ENCODE peak calls at places on chromosomes 7 and 10, in seven cellular contexts. One of them, this sample, is unnamed. For H3K4me1, the result is how much of the 10 kb centered on the place peaks cover.

GRCh38 chr7:44569958-44570357 is 3.8 kb downstream of the DDX56 start:
- DNase-seq in aorta: no peak
- DNase-seq in transverse colon: no peak
- DNase-seq in Panc1: no peak
- DNase-seq in A673: no peak
- DNase-seq in HCT116: no peak
- DNase-seq in neural progenitor cell: no peak
- DNase-seq in this sample: no peak

GRCh38 chr7:282621-283020 is 7.3 kb upstream of the FOXL3 start:
- DNase-seq in aorta: no peak
- DNase-seq in transverse colon: no peak
- DNase-seq in Panc1: no peak
- DNase-seq in A673: no peak
- DNase-seq in HCT116: no peak
- DNase-seq in neural progenitor cell: no peak
- DNase-seq in this sample: no peak

GRCh38 chr7:120856621-120857352 is 1.2 kb downstream of the TSPAN12 start:
- DNase-seq in aorta: peak
- DNase-seq in transverse colon: peak
- DNase-seq in Panc1: no peak
- DNase-seq in A673: peak
- DNase-seq in HCT116: peak
- DNase-seq in neural progenitor cell: peak
- DNase-seq in this sample: no peak

GRCh38 chr10:90062786-90063185 is 361.4 kb downstream of the KIF20B start:
- DNase-seq in aorta: no peak
- DNase-seq in transverse colon: no peak
- DNase-seq in Panc1: no peak
- DNase-seq in A673: no peak
- DNase-seq in HCT116: no peak
- DNase-seq in neural progenitor cell: no peak
- DNase-seq in this sample: no peak

GRCh38 chr10:45373783-45374450 is at the start of gene ALOX5:
- DNase-seq in aorta: peak
- DNase-seq in transverse colon: peak
- DNase-seq in Panc1: no peak
- DNase-seq in A673: no peak
- DNase-seq in HCT116: no peak
- DNase-seq in neural progenitor cell: peak
- DNase-seq in this sample: peak

GRCh38 chr10:16909961-16910794 is 93.0 kb upstream of the RSU1 start:
- DNase-seq in aorta: no peak
- DNase-seq in transverse colon: no peak
- DNase-seq in Panc1: no peak
- DNase-seq in A673: no peak
- DNase-seq in HCT116: no peak
- DNase-seq in neural progenitor cell: no peak
- DNase-seq in this sample: no peak

GRCh38 chr10:71737356-71738172 is 18.0 kb upstream of the C10orf105 start:
- DNase-seq in aorta: no peak
- DNase-seq in transverse colon: no peak
- DNase-seq in Panc1: no peak
- DNase-seq in A673: no peak
- DNase-seq in HCT116: no peak
- DNase-seq in neural progenitor cell: no peak
- DNase-seq in this sample: no peak

GRCh38 chr7:104625956-104626355 is 297.6 kb downstream of the LHFPL3 start:
- DNase-seq in aorta: no peak
- DNase-seq in transverse colon: no peak
- DNase-seq in Panc1: no peak
- DNase-seq in A673: no peak
- DNase-seq in HCT116: no peak
- DNase-seq in neural progenitor cell: no peak
- DNase-seq in this sample: no peak

GRCh38 chr7:98066934-98067507 is 39.6 kb upstream of the LMTK2 start:
- DNase-seq in aorta: no peak
- DNase-seq in transverse colon: no peak
- DNase-seq in Panc1: no peak
- DNase-seq in A673: no peak
- DNase-seq in HCT116: no peak
- DNase-seq in neural progenitor cell: no peak
- DNase-seq in this sample: no peak

GRCh38 chr7:158005531-158005930 is 582.1 kb downstream of the PTPRN2 start:
- DNase-seq in aorta: no peak
- DNase-seq in transverse colon: no peak
- DNase-seq in Panc1: no peak
- DNase-seq in A673: no peak
- DNase-seq in HCT116: no peak
- DNase-seq in neural progenitor cell: no peak
- DNase-seq in this sample: no peak

GRCh38 chr10:90136731-90137316 is 435.4 kb downstream of the KIF20B start:
- DNase-seq in aorta: no peak
- DNase-seq in transverse colon: no peak
- DNase-seq in Panc1: no peak
- DNase-seq in A673: no peak
- DNase-seq in HCT116: peak
- DNase-seq in neural progenitor cell: peak
- DNase-seq in this sample: no peak

GRCh38 chr10:35898722-35899485 is 256.8 kb upstream of the FZD8 start:
- DNase-seq in aorta: no peak
- DNase-seq in transverse colon: no peak
- DNase-seq in Panc1: no peak
- DNase-seq in A673: peak
- DNase-seq in HCT116: no peak
- DNase-seq in neural progenitor cell: no peak
- DNase-seq in this sample: no peak

GRCh38 chr10:128092454-128092853 is 33.8 kb downstream of the MKI67 start:
- DNase-seq in aorta: no peak
- DNase-seq in transverse colon: no peak
- DNase-seq in Panc1: no peak
- DNase-seq in A673: no peak
- DNase-seq in HCT116: no peak
- DNase-seq in neural progenitor cell: no peak
- DNase-seq in this sample: no peak

GRCh38 chr10:132916956-132917666 is 25.3 kb downstream of the CFAP46 start:
- DNase-seq in aorta: no peak
- DNase-seq in transverse colon: no peak
- DNase-seq in Panc1: no peak
- DNase-seq in A673: no peak
- DNase-seq in HCT116: no peak
- DNase-seq in neural progenitor cell: no peak
- DNase-seq in this sample: no peak

GRCh38 chr7:50837965-50838364 is 55.3 kb upstream of the GRB10 start:
- DNase-seq in aorta: no peak
- DNase-seq in transverse colon: no peak
- DNase-seq in Panc1: peak
- DNase-seq in A673: no peak
- DNase-seq in HCT116: no peak
- DNase-seq in neural progenitor cell: no peak
- DNase-seq in this sample: no peak

GRCh38 chr7:137015015-137015414 is 146.6 kb downstream of the CHRM2 start:
- DNase-seq in aorta: no peak
- DNase-seq in transverse colon: no peak
- DNase-seq in Panc1: no peak
- DNase-seq in A673: no peak
- DNase-seq in HCT116: no peak
- DNase-seq in neural progenitor cell: no peak
- DNase-seq in this sample: no peak

GRCh38 chr10:59793924-59794323 is 40.7 kb upstream of the MRLN start:
- DNase-seq in aorta: no peak
- DNase-seq in transverse colon: no peak
- DNase-seq in Panc1: no peak
- DNase-seq in A673: no peak
- DNase-seq in HCT116: no peak
- DNase-seq in neural progenitor cell: no peak
- DNase-seq in this sample: no peak

GRCh38 chr10:97503413-97503812 is 4.7 kb downstream of the UBTD1 start:
- DNase-seq in aorta: peak
- DNase-seq in transverse colon: no peak
- DNase-seq in Panc1: no peak
- DNase-seq in A673: no peak
- DNase-seq in HCT116: no peak
- DNase-seq in neural progenitor cell: no peak
- DNase-seq in this sample: no peak

GRCh38 chr10:24306507-24306875 is 97.6 kb downstream of the KIAA1217 start:
- DNase-seq in aorta: no peak
- DNase-seq in transverse colon: no peak
- DNase-seq in Panc1: no peak
- DNase-seq in A673: no peak
- DNase-seq in HCT116: no peak
- DNase-seq in neural progenitor cell: peak
- DNase-seq in this sample: no peak

GRCh38 chr10:17793041-17793440 is 16.1 kb upstream of the MRC1 start:
- DNase-seq in aorta: no peak
- DNase-seq in transverse colon: no peak
- DNase-seq in Panc1: no peak
- DNase-seq in A673: no peak
- DNase-seq in HCT116: no peak
- DNase-seq in neural progenitor cell: no peak
- DNase-seq in this sample: no peak

GRCh38 chr10:89296227-89296648 is 5.6 kb upstream of the IFIT2 start:
- DNase-seq in aorta: peak
- DNase-seq in transverse colon: no peak
- DNase-seq in Panc1: no peak
- DNase-seq in A673: peak
- DNase-seq in HCT116: no peak
- DNase-seq in neural progenitor cell: no peak
- DNase-seq in this sample: no peak

DNA sequence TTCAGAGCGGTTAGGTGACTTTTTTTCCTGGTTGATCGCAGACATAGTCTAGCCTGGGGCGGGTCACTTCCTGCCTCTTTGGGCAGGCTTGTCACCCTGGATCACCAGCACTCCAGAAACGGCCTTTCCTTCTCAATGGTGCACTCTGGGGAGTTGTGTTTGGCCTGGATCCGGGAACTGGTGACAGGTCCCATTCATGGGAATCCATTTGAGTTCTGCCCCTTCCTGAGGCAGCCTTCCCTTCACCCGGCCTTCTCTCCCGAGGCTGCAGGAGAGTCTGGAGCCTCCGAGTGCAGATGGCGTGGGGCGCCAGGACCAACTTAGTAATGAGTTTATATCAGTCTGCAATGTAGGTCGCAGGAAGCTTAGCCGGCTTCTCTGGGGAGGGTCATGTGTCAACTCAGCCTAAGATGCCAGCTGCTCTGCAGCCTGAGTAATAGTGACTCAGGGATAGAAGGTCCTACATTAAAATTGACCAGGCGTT is 54.2 kb downstream of the TACR2 start:
- DNase-seq in aorta: peak
- DNase-seq in transverse colon: peak
- DNase-seq in Panc1: no peak
- DNase-seq in A673: no peak
- DNase-seq in HCT116: no peak
- DNase-seq in neural progenitor cell: no peak
- DNase-seq in this sample: no peak
- H3K4me1 ChIP-seq in aorta: under half
- H3K4me1 ChIP-seq in transverse colon: under half
- H3K4me1 ChIP-seq in Panc1: under half
- H3K4me1 ChIP-seq in A673: under half
- H3K4me1 ChIP-seq in HCT116: under half
- H3K4me1 ChIP-seq in neural progenitor cell: under half
- H3K4me1 ChIP-seq in this sample: under half

GRCh38 chr7:132383962-132384361 is 192.3 kb downstream of the PLXNA4 start:
- DNase-seq in aorta: no peak
- DNase-seq in transverse colon: no peak
- DNase-seq in Panc1: no peak
- DNase-seq in A673: no peak
- DNase-seq in HCT116: no peak
- DNase-seq in neural progenitor cell: no peak
- DNase-seq in this sample: no peak
- H3K4me1 ChIP-seq in aorta: under half
- H3K4me1 ChIP-seq in transverse colon: under half
- H3K4me1 ChIP-seq in Panc1: under half
- H3K4me1 ChIP-seq in A673: under half
- H3K4me1 ChIP-seq in HCT116: under half
- H3K4me1 ChIP-seq in neural progenitor cell: under half
- H3K4me1 ChIP-seq in this sample: under half

GRCh38 chr10:102677736-102678354 is 33.6 kb downstream of the TRIM8 start:
- DNase-seq in aorta: no peak
- DNase-seq in transverse colon: peak
- DNase-seq in Panc1: no peak
- DNase-seq in A673: no peak
- DNase-seq in HCT116: no peak
- DNase-seq in neural progenitor cell: no peak
- DNase-seq in this sample: no peak
- H3K4me1 ChIP-seq in aorta: under half
- H3K4me1 ChIP-seq in transverse colon: under half
- H3K4me1 ChIP-seq in Panc1: under half
- H3K4me1 ChIP-seq in A673: under half
- H3K4me1 ChIP-seq in HCT116: under half
- H3K4me1 ChIP-seq in neural progenitor cell: half or more
- H3K4me1 ChIP-seq in this sample: under half

GRCh38 chr10:32412499-32412853 is 33.5 kb upstream of the CCDC7 start:
- DNase-seq in aorta: no peak
- DNase-seq in transverse colon: no peak
- DNase-seq in Panc1: no peak
- DNase-seq in A673: no peak
- DNase-seq in HCT116: no peak
- DNase-seq in neural progenitor cell: no peak
- DNase-seq in this sample: no peak

GRCh38 chr10:32409741-32410140 is 36.2 kb upstream of the CCDC7 start:
- DNase-seq in aorta: no peak
- DNase-seq in transverse colon: no peak
- DNase-seq in Panc1: no peak
- DNase-seq in A673: no peak
- DNase-seq in HCT116: no peak
- DNase-seq in neural progenitor cell: no peak
- DNase-seq in this sample: no peak

GRCh38 chr10:32410569-32410968 is 35.4 kb upstream of the CCDC7 start:
- DNase-seq in aorta: no peak
- DNase-seq in transverse colon: no peak
- DNase-seq in Panc1: no peak
- DNase-seq in A673: no peak
- DNase-seq in HCT116: no peak
- DNase-seq in neural progenitor cell: no peak
- DNase-seq in this sample: no peak

GRCh38 chr10:32413513-32413912 is 32.4 kb upstream of the CCDC7 start:
- DNase-seq in aorta: no peak
- DNase-seq in transverse colon: no peak
- DNase-seq in Panc1: no peak
- DNase-seq in A673: no peak
- DNase-seq in HCT116: peak
- DNase-seq in neural progenitor cell: no peak
- DNase-seq in this sample: no peak

DNA sequence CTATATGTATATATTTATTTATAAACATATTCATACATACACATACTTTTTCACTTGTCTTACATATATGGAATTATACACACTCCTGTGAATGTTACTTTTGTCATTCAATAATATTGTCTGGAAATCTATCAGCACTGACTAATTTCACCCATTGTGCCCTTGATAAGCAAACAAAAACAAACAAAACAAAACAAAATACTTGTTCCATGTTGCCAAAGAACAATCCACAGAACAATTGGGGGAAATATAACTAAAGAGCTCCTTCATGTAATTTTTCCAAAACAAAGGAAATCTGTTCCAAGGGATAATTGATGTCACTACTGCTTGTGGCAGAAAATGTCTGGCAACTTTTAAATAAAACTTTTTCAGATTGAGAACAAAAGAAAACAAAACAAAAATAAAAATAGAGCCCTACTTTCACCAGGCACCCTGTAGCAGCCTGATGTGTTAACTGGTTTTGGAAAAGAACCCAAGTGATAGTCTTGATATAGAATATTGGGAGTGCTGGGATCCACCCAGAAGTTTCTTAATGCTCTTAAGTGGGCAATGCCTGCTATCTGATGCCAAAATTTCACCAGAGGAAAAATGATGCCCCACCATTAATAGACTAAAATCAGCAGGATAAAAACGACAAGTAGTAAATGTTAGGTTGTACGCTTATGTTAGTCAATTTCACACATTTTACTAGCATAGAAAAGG is 34.0 kb upstream of the CCDC7 start:
- DNase-seq in aorta: no peak
- DNase-seq in transverse colon: no peak
- DNase-seq in Panc1: no peak
- DNase-seq in A673: no peak
- DNase-seq in HCT116: no peak
- DNase-seq in neural progenitor cell: no peak
- DNase-seq in this sample: no peak
- H3K4me1 ChIP-seq in aorta: under half
- H3K4me1 ChIP-seq in transverse colon: under half
- H3K4me1 ChIP-seq in Panc1: under half
- H3K4me1 ChIP-seq in A673: under half
- H3K4me1 ChIP-seq in HCT116: under half
- H3K4me1 ChIP-seq in neural progenitor cell: under half
- H3K4me1 ChIP-seq in this sample: under half